ENCODE peak calls at places on chromosomes 4 and X, in six cellular contexts. Y is HCT116, Z is HepG2, P is keratinocyte, G is PC-3, S is fibroblast of lung. N is an unnamed sample.

GRCh38 chr4:105619193-105619931 is 66.9 kb downstream of the ARHGEF38 start:
- DNase-seq in Y (no peak), Z (no peak), P (no peak), G (peak; percentile 73), S (peak; percentile 15), N (no peak)

GRCh38 chrX:129523076-129524055 is at the start of gene SMARCA1:
- DNase-seq in Y (peak; percentile 16), Z (peak; percentile 65), P (no peak), G (peak; percentile 12), S (peak; percentile 70), N (no peak)

GRCh38 chr4:165761968-165762367 is 111.1 kb upstream of the TLL1 start:
- DNase-seq in Y (no peak), Z (no peak), P (no peak), G (no peak), S (no peak), N (no peak)

GRCh38 chr4:74327751-74328150 is 19.5 kb downstream of the EPGN start:
- DNase-seq in Y (no peak), Z (no peak), P (no peak), G (peak; percentile 69), S (no peak), N (no peak)

GRCh38 chr4:154491341-154491679 is 289 bp downstream of the DCHS2 start:
- DNase-seq in Y (no peak), Z (no peak), P (no peak), G (peak; percentile 13), S (peak; percentile 31), N (no peak)

GRCh38 chrX:153873282-153874090 is 12.5 kb downstream of the L1CAM start:
- DNase-seq in Y (no peak), Z (no peak), P (no peak), G (no peak), S (no peak), N (no peak)

GRCh38 chr4:162682651-162683050 is 484.0 kb downstream of the NAF1 start:
- DNase-seq in Y (no peak), Z (no peak), P (no peak), G (no peak), S (no peak), N (no peak)

GRCh38 chr4:127781303-127782024 is 658 bp upstream of the HSPA4L start:
- DNase-seq in Y (no peak), Z (no peak), P (no peak), G (peak; percentile 27), S (peak; percentile 64), N (no peak)

GRCh38 chr4:112978691-112979472 is 70.6 kb upstream of the ANK2 start:
- DNase-seq in Y (no peak), Z (no peak), P (no peak), G (peak; percentile 65), S (peak; percentile 2), N (no peak)

GRCh38 chr4:153750197-153750817 is 9.5 kb downstream of the RNF175 start:
- DNase-seq in Y (peak; percentile 54), Z (peak; percentile 61), P (no peak), G (peak; percentile 77), S (peak; percentile 83), N (peak; percentile 71)

GRCh38 chr4:146641762-146642161 is 3.1 kb downstream of the POU4F2 start:
- DNase-seq in Y (no peak), Z (no peak), P (no peak), G (no peak), S (no peak), N (no peak)

GRCh38 chrX:69307029-69307428 is 141.8 kb upstream of the PJA1 start:
- DNase-seq in Y (no peak), Z (no peak), P (no peak), G (no peak), S (no peak), N (no peak)

GRCh38 chr4:117093581-117093980 is 8.2 kb upstream of the TRAM1L1 start:
- DNase-seq in Y (no peak), Z (no peak), P (no peak), G (peak; percentile 22), S (peak; percentile 35), N (no peak)

GRCh38 chr4:118396881-118397666 is 44.3 kb upstream of the PRSS12 start:
- DNase-seq in Y (no peak), Z (no peak), P (peak; percentile 7), G (no peak), S (no peak), N (no peak)

GRCh38 chr4:110636231-110636676 is 13.4 kb upstream of the PITX2 start:
- DNase-seq in Y (peak; percentile 23), Z (no peak), P (no peak), G (no peak), S (no peak), N (no peak)

GRCh38 chr4:114606240-114606639 is 7.6 kb downstream of the UGT8 start:
- DNase-seq in Y (peak; percentile 32), Z (no peak), P (no peak), G (peak; percentile 51), S (no peak), N (no peak)

GRCh38 chr4:77047037-77047436 is 28.8 kb downstream of the CCNI start:
- DNase-seq in Y (no peak), Z (peak; percentile 10), P (no peak), G (peak; percentile 40), S (peak; percentile 54), N (peak; percentile 33)

GRCh38 chr4:77043507-77044131 is 32.2 kb downstream of the CCNI start:
- DNase-seq in Y (no peak), Z (no peak), P (no peak), G (no peak), S (peak; percentile 70), N (no peak)

GRCh38 chr4:77040856-77041576 is 34.8 kb downstream of the CCNI start:
- DNase-seq in Y (no peak), Z (no peak), P (no peak), G (no peak), S (peak; percentile 47), N (no peak)

GRCh38 chr4:77045490-77045889 is 30.3 kb downstream of the CCNI start:
- DNase-seq in Y (no peak), Z (no peak), P (no peak), G (peak; percentile 16), S (peak; percentile 47), N (no peak)

DNA sequence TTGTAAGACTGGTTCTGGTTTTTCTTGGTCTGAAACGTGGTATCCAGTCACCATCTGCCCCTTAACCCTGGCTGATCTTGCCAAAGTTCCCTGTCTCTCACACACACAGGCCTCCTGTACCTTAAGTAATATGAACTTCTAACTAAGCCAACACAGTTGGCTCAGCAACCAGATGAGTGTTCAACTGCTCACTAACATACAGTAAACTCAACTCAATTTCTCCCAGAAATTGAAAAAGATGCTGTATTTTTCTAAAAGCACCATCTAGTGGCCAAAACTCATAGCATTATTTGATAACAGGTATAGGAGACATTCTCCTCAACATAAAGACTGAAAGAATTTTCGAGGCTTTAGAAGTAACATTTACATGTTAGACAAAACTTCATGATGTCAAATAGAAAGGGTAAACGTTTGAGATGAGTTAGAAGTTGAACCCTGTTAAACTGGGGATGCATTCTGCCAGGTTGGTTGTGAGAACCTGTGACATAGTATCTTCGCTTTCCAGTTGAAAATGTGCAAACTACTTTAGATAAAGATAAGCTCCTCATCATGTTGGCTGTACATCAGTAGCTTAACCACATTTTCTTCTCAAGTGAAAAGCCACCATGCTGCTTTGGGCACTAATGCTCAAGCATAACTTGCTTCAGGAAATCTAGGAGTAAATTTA is 31.2 kb downstream of the CCNI start:
- DNase-seq in Y (no peak), Z (peak; percentile 9), P (no peak), G (peak; percentile 74), S (peak; percentile 82), N (peak; percentile 61)
- H3K9ac ChIP-seq in Y (no peak overlapping the region), Z (no peak overlapping the region), P (no peak overlapping the region), G (no peak overlapping the region), S (no peak overlapping the region), N (no peak overlapping the region)

GRCh38 chr4:8402640-8403039 is 37.9 kb downstream of the ACOX3 start:
- DNase-seq in Y (no peak), Z (no peak), P (no peak), G (no peak), S (no peak), N (no peak)

GRCh38 chr4:8405516-8405875 is 35.0 kb downstream of the ACOX3 start:
- DNase-seq in Y (no peak), Z (no peak), P (no peak), G (no peak), S (no peak), N (no peak)

GRCh38 chr4:8404791-8405515 is 35.6 kb downstream of the ACOX3 start:
- DNase-seq in Y (no peak), Z (no peak), P (no peak), G (no peak), S (no peak), N (no peak)

GRCh38 chr4:8403173-8403753 is 37.3 kb downstream of the ACOX3 start:
- DNase-seq in Y (peak; percentile 23), Z (peak; percentile 48), P (no peak), G (peak; percentile 80), S (peak; percentile 83), N (peak; percentile 39)

DNA sequence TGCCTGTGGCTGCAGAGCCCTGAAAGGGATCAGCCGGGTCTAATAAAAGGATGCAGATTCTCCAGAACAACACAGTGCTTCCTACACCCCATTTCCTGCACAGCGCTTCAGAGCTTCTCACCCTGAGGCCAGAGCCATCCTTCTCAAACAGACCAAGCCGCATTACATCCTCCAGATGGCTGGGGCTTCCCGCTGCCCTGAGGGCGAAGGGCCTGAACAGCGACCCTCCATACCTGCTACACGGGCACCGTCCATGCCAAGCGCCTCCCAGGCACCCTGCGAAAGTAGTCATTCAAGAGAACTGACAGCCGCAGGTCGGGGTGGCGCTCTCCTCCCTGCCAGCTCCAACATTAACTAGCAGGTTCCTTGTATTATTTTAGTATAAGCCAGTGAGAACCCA is 36.5 kb downstream of the ACOX3 start:
- DNase-seq in Y (no peak), Z (no peak), P (no peak), G (no peak), S (no peak), N (no peak)
- TF ChIP-seq EZH2 in Y (no peak), Z (no peak), P (no peak), G (no peak), S (no peak), N (no peak)

DNA sequence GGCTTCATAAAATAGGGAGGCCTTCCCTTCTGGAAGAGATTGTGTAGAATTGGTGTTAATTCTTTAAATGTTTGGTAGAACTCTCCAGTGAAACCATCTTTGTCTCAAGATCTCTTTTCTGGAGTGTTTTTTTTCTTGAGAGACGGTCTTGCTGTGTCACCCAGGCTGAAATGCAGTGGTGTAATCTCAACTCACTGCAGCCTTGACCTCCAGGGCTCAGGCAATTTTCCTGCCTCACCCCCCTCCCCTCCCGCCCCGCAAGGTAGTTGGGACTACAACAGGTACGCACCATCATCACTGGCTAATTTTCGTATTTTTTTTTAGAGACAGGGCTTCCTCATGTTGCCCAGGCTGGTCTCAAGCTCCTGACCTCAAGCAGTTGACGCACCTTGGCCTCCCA is 12.1 kb downstream of the SMS start:
- DNase-seq in Y (no peak), Z (no peak), P (no peak), G (no peak), S (no peak), N (no peak)
- H4K20me1 ChIP-seq in Y (peaks cover 10% of the 10 kb centered on the region), Z (no peaks in the 10 kb centered on the region), P (peaks cover 15% of the 10 kb centered on the region), G (peaks cover 44% of the 10 kb centered on the region), S (no peaks in the 10 kb centered on the region), N (no peaks in the 10 kb centered on the region)

GRCh38 chr4:24105183-24106039 is 215.6 kb upstream of the PPARGC1A start:
- DNase-seq in Y (no peak), Z (no peak), P (no peak), G (peak; percentile 46), S (peak; percentile 99), N (no peak)

GRCh38 chr4:24104173-24104572 is 214.3 kb upstream of the PPARGC1A start:
- DNase-seq in Y (no peak), Z (no peak), P (no peak), G (no peak), S (peak; percentile 79), N (no peak)

GRCh38 chr4:24102621-24103020 is 212.8 kb upstream of the PPARGC1A start:
- DNase-seq in Y (no peak), Z (no peak), P (no peak), G (no peak), S (no peak), N (no peak)

GRCh38 chr4:24103434-24104168 is 213.8 kb upstream of the PPARGC1A start:
- DNase-seq in Y (no peak), Z (no peak), P (no peak), G (no peak), S (peak; percentile 89), N (no peak)
- H3K9ac ChIP-seq in Y (no peak overlapping the region), Z (no peak overlapping the region), P (no peak overlapping the region), G (no peak overlapping the region), S (no peak overlapping the region), N (no peak overlapping the region)

N was measured in MM.1S.